ENCODE peak calls at places on chromosomes 11 and 22, in nine cellular contexts. G is NCI-H146; S is psoas muscle; O is NCI-H1092; I is A549; M is naive thymus-derived CD8-positive, alpha-beta T cell; F is cardiac fibroblast; C is smooth muscle cell of the brain vasculature; R is activated CD4-positive, alpha-beta memory T cell treated with anti-CD3 and anti-CD28 coated beads for 36 hours. H is an unnamed sample.
A peak's percentile ranks its signal among the peaks of the same experiment; 100 is the strongest.

GRCh38 chr11:1113405-1114201 is 38.9 kb downstream of the MUC2 start:
- DNase-seq in G (no peak), M (no peak), F (no peak), R (no peak), S (peak; percentile 8), C (no peak), O (no peak), I (no peak), H (no peak)

GRCh38 chr11:116691779-116692178 is 81.0 kb downstream of the BUD13 start:
- DNase-seq in S (peak; percentile 36), I (no peak), M (peak; percentile 36), C (no peak), R (peak; percentile 71), F (peak; percentile 31), G (peak; percentile 45), O (peak; percentile 63), H (peak; percentile 80)

GRCh38 chr11:106624377-106624776 is 393.9 kb downstream of the GUCY1A2 start:
- DNase-seq in I (no peak), O (no peak), R (no peak), G (no peak), S (no peak), F (no peak), M (no peak), C (no peak), H (no peak)

GRCh38 chr11:117807482-117808272 is 10.7 kb upstream of the DSCAML1 start:
- DNase-seq in O (peak; percentile 66), C (peak; percentile 46), I (peak; percentile 48), M (peak; percentile 61), S (peak; percentile 74), F (peak; percentile 71), G (peak; percentile 72), R (peak; percentile 84), H (peak; percentile 75)

GRCh38 chr11:8250981-8251620 is 12.6 kb downstream of the LMO1 start:
- DNase-seq in G (no peak), R (no peak), S (no peak), M (no peak), I (no peak), C (no peak), F (no peak), O (no peak), H (peak; percentile 54)

GRCh38 chr11:115657586-115657985 is 153.4 kb upstream of the CADM1 start:
- DNase-seq in M (no peak), O (no peak), R (no peak), F (no peak), I (no peak), S (no peak), C (no peak), G (no peak), H (no peak)

GRCh38 chr11:34671946-34672345 is 51.1 kb downstream of the EHF start:
- DNase-seq in O (no peak), C (no peak), G (no peak), M (no peak), I (no peak), S (no peak), R (no peak), F (peak; percentile 17), H (no peak)

GRCh38 chr11:26993965-26994446 is at the start of gene FIBIN:
- DNase-seq in G (no peak), C (no peak), M (no peak), I (no peak), O (no peak), F (peak; percentile 81), R (no peak), S (peak; percentile 25), H (peak; percentile 91)

GRCh38 chr11:57514538-57515331 is 767 bp downstream of the SLC43A1 start:
- DNase-seq in R (peak; percentile 68), S (peak; percentile 60), M (peak; percentile 24), G (peak; percentile 64), O (peak; percentile 45), F (peak; percentile 42), C (no peak), I (no peak), H (peak; percentile 87)

GRCh38 chr22:29856496-29856895 is 18.4 kb upstream of the ASCC2 start:
- DNase-seq in I (no peak), C (no peak), G (no peak), R (no peak), F (no peak), M (no peak), S (no peak), O (no peak), H (no peak)

GRCh38 chr11:17645190-17645970 is 74.0 kb upstream of the MYOD1 start:
- DNase-seq in I (no peak), S (no peak), O (no peak), F (no peak), C (no peak), M (no peak), G (no peak), R (no peak), H (no peak)

GRCh38 chr11:44269369-44270351 is 40.3 kb downstream of the ALX4 start:
- DNase-seq in I (no peak), F (peak; percentile 73), R (no peak), M (no peak), C (no peak), O (no peak), S (no peak), G (no peak), H (no peak)

GRCh38 chr22:38176170-38176741 is 5.4 kb downstream of the PLA2G6 start:
- DNase-seq in M (no peak), S (peak; percentile 90), G (no peak), I (no peak), F (peak; percentile 93), R (peak; percentile 78), O (no peak), C (no peak), H (no peak)

GRCh38 chr22:46915978-46916730 is 153.7 kb downstream of the TBC1D22A start:
- DNase-seq in M (no peak), O (no peak), R (no peak), C (no peak), I (no peak), G (no peak), S (no peak), F (no peak), H (no peak)

GRCh38 chr11:6481012-6481923 is at the start of the genes ARFIP2 and TIMM10B:
- DNase-seq in C (peak; percentile 91), R (peak; percentile 99), G (peak; percentile 97), M (peak; percentile 97), S (peak; percentile 98), O (peak; percentile 97), I (peak; percentile 97), F (peak; percentile 98), H (peak; percentile 99)

GRCh38 chr11:32259641-32260081 is 168.8 kb downstream of the RCN1 start:
- DNase-seq in F (peak; percentile 92), O (no peak), C (peak; percentile 56), G (no peak), I (peak; percentile 11), M (no peak), R (no peak), S (no peak), H (peak; percentile 71)

GRCh38 chr11:57358543-57358961 is 20.4 kb downstream of the P2RX3 start:
- DNase-seq in F (peak; percentile 14), S (no peak), C (no peak), R (no peak), G (no peak), I (peak; percentile 84), M (no peak), O (no peak), H (no peak)

GRCh38 chr11:104623518-104623917 is 274.7 kb downstream of the CASP12 start:
- DNase-seq in M (no peak), G (no peak), R (no peak), I (no peak), C (no peak), O (no peak), S (no peak), F (peak; percentile 46), H (no peak)

GRCh38 chr11:127528297-127528696 is 527.7 kb upstream of the KIRREL3 start:
- DNase-seq in I (no peak), G (no peak), R (no peak), O (no peak), S (no peak), M (no peak), F (no peak), C (no peak), H (no peak)

GRCh38 chr11:112795896-112796686 is 165.1 kb upstream of the NCAM1 start:
- DNase-seq in F (no peak), R (no peak), M (no peak), S (peak; percentile 26), O (peak; percentile 49), I (no peak), C (no peak), G (no peak), H (peak; percentile 60)

GRCh38 chr11:65431452-65432132 is 9.0 kb downstream of the NEAT1 start:
- DNase-seq in G (no peak), C (no peak), O (no peak), S (no peak), I (peak; percentile 36), R (peak; percentile 46), M (peak; percentile 46), F (peak; percentile 76), H (no peak)

GRCh38 chr11:57199330-57199729 is 17.6 kb downstream of the LRRC55 start:
- DNase-seq in O (no peak), I (no peak), S (no peak), C (no peak), F (no peak), R (no peak), G (no peak), M (no peak), H (no peak)

GRCh38 chr11:76669901-76670474 is 559 bp downstream of the LRRC32 start:
- DNase-seq in R (no peak), S (peak; percentile 54), M (no peak), F (peak; percentile 91), G (no peak), I (no peak), O (no peak), C (no peak), H (peak; percentile 56)

GRCh38 chr22:16819249-16819648 is 6.0 kb downstream of the XKR3 start:
- DNase-seq in C (no peak), R (no peak), O (no peak), M (no peak), F (no peak), S (no peak), G (no peak), I (no peak), H (no peak)

GRCh38 chr11:121643530-121644512 is 191.1 kb upstream of the SORL1-AS1 start:
- DNase-seq in F (no peak), O (no peak), R (no peak), M (no peak), I (no peak), G (no peak), S (no peak), C (no peak), H (no peak)

GRCh38 chr11:35524780-35525179 is 636 bp downstream of the PAMR1 start:
- DNase-seq in I (no peak), G (no peak), M (no peak), C (no peak), R (no peak), S (no peak), F (peak; percentile 48), O (no peak), H (no peak)

GRCh38 chr22:31896472-31896871 is 47.9 kb upstream of the YWHAH start:
- DNase-seq in S (no peak), R (no peak), G (no peak), O (no peak), C (no peak), M (no peak), F (no peak), I (no peak), H (no peak)

GRCh38 chr11:1935156-1936071 is 11.7 kb upstream of the MRPL23 start:
- DNase-seq in M (no peak), S (peak; percentile 17), C (no peak), G (no peak), R (no peak), F (no peak), I (no peak), O (no peak), H (no peak)

GRCh38 chr11:120632579-120632978 is 121.0 kb downstream of the GRIK4 start:
- DNase-seq in I (peak; percentile 7), M (no peak), O (no peak), R (no peak), S (no peak), F (no peak), G (no peak), C (no peak), H (peak; percentile 15)

GRCh38 chr11:62401781-62402180 is 17.1 kb upstream of the SCGB1A1 start:
- DNase-seq in G (no peak), C (no peak), I (no peak), S (no peak), R (peak; percentile 21), F (no peak), M (no peak), O (no peak), H (no peak)

GRCh38 chr11:8035225-8035846 is 45.7 kb upstream of the TUB start:
- DNase-seq in C (no peak), S (no peak), G (no peak), M (no peak), I (no peak), F (no peak), O (no peak), R (no peak), H (no peak)

H was measured in NCI-H69.